ENCODE peak calls at places on chromosomes 7 and 10, in nine cellular contexts. O is A549, S is fibroblast of lung, K is NT2/D1, M is vagina, U is GM12878, N is heart right ventricle, W is thoracic aorta, Q is mammary epithelial cell. Z is an unnamed sample.
A peak's percentile ranks its signal among the peaks of the same experiment; 100 is the strongest.

GRCh38 chr10:102003541-102003940 is 52.4 kb downstream of the ARMH3 start:
- DNase-seq in W (no peak), Q (peak; percentile 38), M (no peak), K (no peak), O (no peak), S (no peak), U (no peak), N (no peak), Z (no peak)

GRCh38 chr7:106193661-106194060 is 81.5 kb upstream of the SYPL1 start:
- DNase-seq in K (no peak), U (no peak), W (no peak), S (no peak), N (no peak), Q (no peak), O (no peak), M (no peak), Z (no peak)

GRCh38 chr10:117370205-117370604 is 5.0 kb downstream of the PDZD8 start:
- DNase-seq in S (peak; percentile 84), M (no peak), W (no peak), K (no peak), U (no peak), Q (no peak), N (no peak), O (no peak), Z (no peak)

GRCh38 chr10:116866066-116866465 is 16.8 kb downstream of the ENO4 start:
- DNase-seq in N (no peak), U (no peak), Q (no peak), M (no peak), K (no peak), S (no peak), W (no peak), O (no peak), Z (no peak)

GRCh38 chr10:54904833-54905232 is 103.8 kb upstream of the PCDH15 start:
- DNase-seq in M (no peak), O (no peak), K (no peak), U (no peak), W (no peak), N (no peak), Q (no peak), S (no peak), Z (no peak)

GRCh38 chr7:148711191-148712102 is 12.7 kb downstream of the CUL1 start:
- DNase-seq in N (no peak), U (no peak), W (no peak), M (no peak), K (no peak), S (no peak), O (no peak), Q (no peak), Z (no peak)

GRCh38 chr7:76303829-76304505 is 1.5 kb downstream of the HSPB1 start:
- DNase-seq in O (no peak), Q (peak; percentile 74), W (no peak), S (peak; percentile 50), M (no peak), N (no peak), U (no peak), K (no peak), Z (no peak)

GRCh38 chr7:107201795-107202450 is 33.1 kb downstream of the HBP1 start:
- DNase-seq in N (peak; percentile 51), Q (peak; percentile 37), U (no peak), M (no peak), S (peak; percentile 11), O (peak; percentile 68), W (no peak), K (peak; percentile 20), Z (no peak)

GRCh38 chr7:44097064-44097932 is 6.8 kb upstream of the AEBP1 start:
- DNase-seq in Q (no peak), K (no peak), O (no peak), N (no peak), U (peak; percentile 15), S (no peak), W (no peak), M (no peak), Z (no peak)

GRCh38 chr10:66680886-66681285 is 244.9 kb upstream of the LRRTM3 start:
- DNase-seq in S (peak; percentile 5), N (no peak), O (no peak), Q (peak; percentile 65), M (no peak), W (no peak), U (no peak), K (no peak), Z (no peak)

GRCh38 chr10:43392757-43393156 is 16.2 kb downstream of the HNRNPF start:
- DNase-seq in O (no peak), W (no peak), K (no peak), S (no peak), Q (no peak), M (no peak), U (no peak), N (no peak), Z (no peak)

GRCh38 chr10:3162533-3162932 is 10.0 kb downstream of the PITRM1 start:
- DNase-seq in O (no peak), M (no peak), Q (no peak), S (no peak), N (no peak), K (no peak), W (no peak), U (no peak), Z (no peak)

GRCh38 chr10:82914655-82915136 is 1039.7 kb downstream of the NRG3 start:
- DNase-seq in S (no peak), O (no peak), Q (no peak), M (no peak), N (no peak), K (no peak), U (peak; percentile 55), W (no peak), Z (no peak)

GRCh38 chr10:82908096-82908495 is 1033.1 kb downstream of the NRG3 start:
- DNase-seq in U (no peak), S (no peak), Q (no peak), O (no peak), M (no peak), K (no peak), N (no peak), W (no peak), Z (no peak)

GRCh38 chr10:82908751-82909150 is 1033.8 kb downstream of the NRG3 start:
- DNase-seq in W (no peak), M (no peak), N (no peak), Q (no peak), U (no peak), O (no peak), K (no peak), S (no peak), Z (no peak)

DNA sequence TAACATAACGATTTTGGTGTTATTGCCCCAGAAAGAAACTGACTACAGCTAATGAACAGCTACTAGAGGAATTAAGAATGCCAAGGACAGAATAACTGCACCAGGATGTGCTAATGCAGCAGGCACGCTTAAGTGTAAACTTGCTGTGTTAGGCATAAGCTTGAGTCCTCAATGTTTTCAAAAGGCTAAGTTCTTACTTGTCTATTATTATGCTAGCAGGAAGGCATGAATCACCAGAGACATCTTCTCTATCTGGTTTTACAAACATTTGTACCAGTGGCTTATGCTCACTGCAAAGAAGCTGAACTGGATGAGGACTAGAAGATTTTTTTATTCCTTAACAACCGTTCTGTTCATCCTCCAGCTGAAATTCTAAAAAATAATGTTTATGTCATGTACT is 1035.3 kb downstream of the NRG3 start:
- DNase-seq in N (no peak), S (no peak), O (no peak), Q (peak; percentile 31), W (no peak), K (no peak), M (no peak), U (no peak), Z (no peak)
- H3K9me3 ChIP-seq in N (no peaks in the 10 kb centered on the region), S (no peaks in the 10 kb centered on the region), O (no peaks in the 10 kb centered on the region), Q (no peaks in the 10 kb centered on the region), W (no peaks in the 10 kb centered on the region), K (no peaks in the 10 kb centered on the region), M (no peaks in the 10 kb centered on the region), U (no peaks in the 10 kb centered on the region), Z (no peaks in the 10 kb centered on the region)

DNA sequence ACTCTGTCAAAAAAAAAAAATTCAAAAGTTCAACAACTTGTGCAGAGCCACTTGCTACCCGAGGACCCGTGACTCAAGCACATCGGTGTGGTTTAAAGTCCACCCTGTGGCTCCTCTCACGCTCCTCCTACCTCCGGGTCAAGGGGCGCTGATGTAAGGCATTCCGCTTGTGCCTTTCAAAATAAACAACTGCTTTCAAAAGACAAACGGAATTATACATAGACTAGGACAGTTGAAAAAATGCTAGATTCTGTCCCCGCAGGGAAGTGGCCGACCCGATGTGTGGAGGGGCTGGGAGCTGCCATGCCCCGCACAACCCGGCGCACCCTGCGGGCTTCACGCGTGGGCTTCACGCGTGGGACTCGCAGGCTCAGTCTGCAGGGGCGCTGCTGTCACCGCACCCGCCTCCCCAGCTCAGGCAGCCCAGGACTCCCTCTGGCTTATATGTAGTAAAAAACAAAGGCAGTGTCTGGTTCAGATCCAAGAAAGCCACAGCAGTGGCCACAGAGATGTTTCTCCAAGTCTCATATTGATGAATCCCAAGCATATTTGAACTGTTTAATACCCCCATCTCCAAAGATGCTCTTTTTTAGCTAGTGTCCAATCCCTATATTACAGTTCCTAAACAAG is 239.7 kb upstream of the INHBA start:
- DNase-seq in U (no peak), N (no peak), Q (no peak), O (no peak), S (peak; percentile 39), K (no peak), M (no peak), W (no peak), Z (no peak)
- H3K4me3 ChIP-seq in U (no peak overlapping the region), N (peak overlapping the region; percentile 22), Q (no peak overlapping the region), O (peak overlapping the region; percentile 37), S (peak overlapping the region; percentile 56), K (no peak overlapping the region), M (peak overlapping the region; percentile 37), W (peak overlapping the region; percentile 61), Z (no peak overlapping the region)

GRCh38 chr10:130401860-130402765 is 265.9 kb downstream of the GLRX3 start:
- DNase-seq in K (no peak), W (no peak), O (no peak), N (no peak), S (no peak), Q (no peak), M (peak; percentile 87), U (no peak), Z (no peak)
- H3K9me3 ChIP-seq in K (no peaks in the 10 kb centered on the region), W (peaks cover 3% of the 10 kb centered on the region), O (no peaks in the 10 kb centered on the region), N (no peaks in the 10 kb centered on the region), S (no peaks in the 10 kb centered on the region), Q (peaks cover 24% of the 10 kb centered on the region), M (no peaks in the 10 kb centered on the region), U (no peaks in the 10 kb centered on the region), Z (no peaks in the 10 kb centered on the region)

DNA sequence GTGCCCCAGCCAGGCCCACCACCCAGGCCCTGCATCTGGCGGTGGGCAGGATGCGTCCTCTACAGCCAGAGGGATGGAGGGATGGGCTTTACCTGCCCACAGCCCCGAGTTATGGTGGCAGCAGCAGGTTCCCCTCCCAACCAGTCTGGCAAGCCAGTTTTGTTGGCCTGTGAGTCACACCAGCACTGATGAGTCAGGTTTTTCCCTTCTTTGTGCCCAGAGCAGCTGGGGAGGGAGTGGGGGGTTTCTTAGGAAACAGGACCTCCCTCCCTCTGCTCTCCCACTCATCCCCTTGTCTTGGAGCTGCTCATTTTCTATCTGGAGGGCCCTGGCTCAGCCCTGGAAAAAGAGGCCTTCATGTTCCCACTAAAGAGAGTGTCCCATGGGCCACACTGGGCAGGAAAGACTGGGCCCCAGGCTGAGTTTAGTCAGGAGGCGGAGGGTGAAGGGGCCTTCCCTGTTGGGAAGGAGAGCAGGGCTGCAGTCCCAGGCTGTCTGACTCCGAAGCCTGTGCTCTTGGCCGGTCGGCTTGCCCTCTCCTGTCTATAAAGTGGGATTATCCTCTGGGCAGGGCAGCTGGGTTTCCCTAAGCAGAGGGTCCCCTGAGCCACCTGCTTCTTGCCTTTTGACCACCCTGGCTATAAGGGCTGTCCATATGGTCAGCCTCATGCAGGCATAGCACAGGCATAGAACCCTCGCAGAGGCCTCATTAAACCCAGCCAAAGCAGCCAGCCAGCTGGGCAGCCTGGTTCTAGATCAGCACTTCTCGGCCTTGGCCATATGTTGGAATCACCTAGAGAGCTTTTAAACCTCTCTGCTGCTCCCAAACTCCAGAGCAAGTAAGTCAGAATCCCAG is 30.2 kb upstream of the ANKRD2 start:
- DNase-seq in O (peak; percentile 83), N (peak; percentile 83), U (no peak), Q (peak; percentile 96), W (peak; percentile 77), S (peak; percentile 99), M (no peak), K (peak; percentile 55), Z (peak; percentile 18)
- H3K4me3 ChIP-seq in O (no peak overlapping the region), N (no peak overlapping the region), U (no peak overlapping the region), Q (no peak overlapping the region), W (peak overlapping the region; percentile 42), S (peak overlapping the region; percentile 5), M (peak overlapping the region; percentile 23), K (no peak overlapping the region), Z (no peak overlapping the region)

Z was measured in esophagus squamous epithelium.